ENCODE peak calls at places on chromosome 7, in nine cellular contexts. Y is SK-N-SH, D is Panc1, P is suprapubic skin, B is HCT116, U is transverse colon, K is endothelial cell of umbilical vein, S is K562, M is H1. I is an unnamed sample. For H3K4me1, the result is how much of the 10 kb centered on the place peaks cover.

GRCh38 chr7:77258593-77258992 is 59.0 kb upstream of the FGL2 start:
- DNase-seq in K (no peak), Y (no peak), B (no peak), M (no peak), D (no peak), P (no peak), S (no peak), U (no peak), I (no peak)

GRCh38 chr7:5424689-5425506 is 1.3 kb upstream of the TNRC18 start:
- DNase-seq in K (peak), M (no peak), U (peak), B (no peak), P (no peak), Y (no peak), D (no peak), S (peak), I (peak)

GRCh38 chr7:3200504-3200903 is 100.5 kb upstream of the SDK1 start:
- DNase-seq in K (peak), B (peak), U (peak), P (no peak), D (no peak), S (no peak), Y (peak), M (peak), I (peak)

GRCh38 chr7:8261711-8262695 is at the start of gene ICA1:
- DNase-seq in D (no peak), M (no peak), U (peak), P (peak), Y (peak), B (no peak), S (peak), K (peak), I (peak)

GRCh38 chr7:71594746-71595145 is 462.8 kb downstream of the GALNT17 start:
- DNase-seq in K (no peak), D (no peak), U (no peak), S (no peak), P (no peak), Y (no peak), B (no peak), M (no peak), I (no peak)

GRCh38 chr7:133753513-133753912 is 373.6 kb upstream of the LRGUK start:
- DNase-seq in K (no peak), U (no peak), Y (no peak), P (no peak), B (no peak), S (no peak), D (no peak), M (no peak), I (no peak)

GRCh38 chr7:1120791-1121190 is 32.9 kb downstream of the GPER1 start:
- DNase-seq in Y (no peak), B (no peak), U (no peak), D (no peak), P (no peak), K (no peak), S (no peak), M (no peak), I (no peak)

GRCh38 chr7:158495780-158496179 is 91.8 kb downstream of the PTPRN2 start:
- DNase-seq in D (no peak), S (no peak), B (peak), Y (peak), P (no peak), M (peak), U (peak), K (no peak), I (no peak)

GRCh38 chr7:42380411-42380810 is 143.4 kb upstream of the GLI3 start:
- DNase-seq in B (no peak), M (no peak), K (no peak), D (no peak), P (no peak), U (no peak), Y (no peak), S (no peak), I (no peak)

GRCh38 chr7:77475181-77475580 is 59.0 kb upstream of the GSAP start:
- DNase-seq in M (no peak), K (peak), S (no peak), P (no peak), U (no peak), D (no peak), B (no peak), Y (no peak), I (no peak)

GRCh38 chr7:99368750-99369389 is 5.7 kb upstream of the ARPC1B start:
- DNase-seq in Y (no peak), M (no peak), B (no peak), K (no peak), S (no peak), P (no peak), D (no peak), U (no peak), I (no peak)

GRCh38 chr7:33261585-33261984 is 132.2 kb downstream of the BBS9 start:
- DNase-seq in U (no peak), K (no peak), D (no peak), M (no peak), S (no peak), Y (no peak), B (no peak), P (no peak), I (no peak)

GRCh38 chr7:935321-936130 is 19.0 kb downstream of the ADAP1 start:
- DNase-seq in B (no peak), Y (no peak), M (no peak), S (no peak), D (no peak), K (no peak), U (peak), P (peak), I (peak)

GRCh38 chr7:1719913-1720312 is 49.8 kb downstream of the ELFN1 start:
- DNase-seq in M (no peak), S (no peak), Y (no peak), P (no peak), D (no peak), B (no peak), U (no peak), K (no peak), I (no peak)

GRCh38 chr7:4837814-4838625 is 23.8 kb downstream of the PAPOLB start:
- DNase-seq in M (no peak), S (no peak), Y (peak), K (no peak), U (no peak), B (no peak), P (peak), D (no peak), I (peak)

GRCh38 chr7:41788556-41788955 is 85.7 kb upstream of the INHBA start:
- DNase-seq in S (no peak), Y (no peak), P (no peak), M (no peak), U (no peak), B (no peak), D (no peak), K (no peak), I (no peak)

GRCh38 chr7:44288811-44289340 is 36.5 kb downstream of the CAMK2B start:
- DNase-seq in B (no peak), M (no peak), K (no peak), P (peak), S (no peak), D (no peak), U (peak), Y (peak), I (peak)

GRCh38 chr7:154953006-154953684 is 49.8 kb downstream of the PAXIP1 start:
- DNase-seq in Y (peak), S (peak), P (no peak), B (peak), U (peak), M (peak), D (peak), K (peak), I (no peak)

GRCh38 chr7:133081605-133082389 is at the start of gene CHCHD3:
- DNase-seq in S (peak), P (peak), M (peak), U (peak), K (peak), B (peak), D (peak), Y (peak), I (peak)

GRCh38 chr7:112257073-112257472 is 50.6 kb downstream of the ZNF277 start:
- DNase-seq in U (no peak), P (no peak), B (no peak), S (no peak), D (no peak), M (no peak), Y (no peak), K (no peak), I (no peak)
- H3K4me1 ChIP-seq in U (under half), P (under half), B (under half), S (under half), D (under half), M (under half), Y (under half), K (under half), I (under half)

DNA sequence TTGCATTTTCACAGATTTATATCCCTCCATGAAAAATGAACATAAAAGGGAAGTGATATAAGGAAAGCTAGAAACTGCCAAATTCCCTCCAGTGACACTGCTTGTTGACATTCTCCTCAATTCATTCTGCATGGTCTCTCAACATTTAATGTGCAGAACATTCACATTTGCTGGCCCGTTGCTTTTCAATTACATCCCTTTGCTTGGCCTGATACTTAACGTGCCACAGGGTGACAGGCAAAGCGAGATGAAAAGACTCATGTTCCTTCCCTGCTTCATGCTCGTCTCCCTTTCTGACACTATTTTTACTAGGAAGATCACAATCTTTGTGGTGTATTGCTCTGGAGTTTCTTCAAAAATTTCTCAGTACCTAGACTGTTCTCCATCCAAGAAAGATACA is 1019.7 kb upstream of the LRRN3 start:
- DNase-seq in B (no peak), D (no peak), Y (no peak), P (no peak), K (no peak), U (no peak), S (no peak), M (no peak), I (no peak)
- TF ChIP-seq POLR2AphosphoS5 in B (no peak), D (no peak), Y (no peak), P (no peak), K (no peak), U (no peak), S (no peak), M (no peak), I (no peak)

GRCh38 chr7:30254248-30254647 is 30.1 kb upstream of the ZNRF2 start:
- DNase-seq in S (no peak), M (no peak), Y (no peak), U (no peak), B (no peak), P (no peak), D (no peak), K (no peak), I (no peak)

GRCh38 chr7:30255096-30255769 is 29.2 kb upstream of the ZNRF2 start:
- DNase-seq in K (no peak), P (no peak), B (no peak), U (no peak), S (no peak), M (no peak), D (no peak), Y (no peak), I (no peak)

GRCh38 chr7:30253796-30254165 is 30.6 kb upstream of the ZNRF2 start:
- DNase-seq in M (no peak), P (no peak), K (no peak), U (no peak), D (no peak), S (no peak), Y (no peak), B (no peak), I (no peak)

GRCh38 chr7:30252885-30253795 is 31.3 kb upstream of the ZNRF2 start:
- DNase-seq in Y (no peak), B (no peak), P (no peak), D (no peak), K (peak), S (no peak), U (peak), M (no peak), I (peak)

DNA sequence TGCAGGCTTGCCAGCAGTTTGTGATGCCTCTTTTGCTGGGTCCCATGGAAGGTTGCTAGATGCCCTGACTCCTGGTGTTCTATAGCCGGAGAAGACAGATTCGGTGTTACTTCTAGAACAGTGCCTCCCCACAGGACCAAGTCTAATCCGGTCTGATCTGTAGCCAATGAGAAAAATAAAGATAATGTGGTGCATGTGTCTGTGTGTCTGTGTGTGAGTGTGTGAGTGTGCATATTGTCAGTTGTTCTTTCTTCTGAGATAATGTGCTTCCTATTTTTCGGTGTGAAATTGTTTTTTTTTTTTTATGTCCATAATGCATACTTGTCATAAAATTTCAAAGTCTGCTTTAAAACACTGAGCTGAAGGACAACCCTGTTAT is 29.7 kb upstream of the ZNRF2 start:
- DNase-seq in P (no peak), Y (no peak), M (no peak), U (peak), B (no peak), K (no peak), D (no peak), S (no peak), I (no peak)
- H3K27ac ChIP-seq in P (no peak), Y (no peak), M (no peak), U (peak), B (no peak), K (no peak), D (no peak), S (no peak), I (no peak)

GRCh38 chr7:105026750-105027149 is 12.7 kb downstream of the KMT2E start:
- DNase-seq in M (no peak), D (no peak), B (no peak), U (no peak), S (no peak), Y (no peak), P (no peak), K (no peak), I (no peak)
- H3K4me1 ChIP-seq in M (under half), D (under half), B (under half), U (under half), S (under half), Y (under half), P (half or more), K (under half), I (half or more)

DNA sequence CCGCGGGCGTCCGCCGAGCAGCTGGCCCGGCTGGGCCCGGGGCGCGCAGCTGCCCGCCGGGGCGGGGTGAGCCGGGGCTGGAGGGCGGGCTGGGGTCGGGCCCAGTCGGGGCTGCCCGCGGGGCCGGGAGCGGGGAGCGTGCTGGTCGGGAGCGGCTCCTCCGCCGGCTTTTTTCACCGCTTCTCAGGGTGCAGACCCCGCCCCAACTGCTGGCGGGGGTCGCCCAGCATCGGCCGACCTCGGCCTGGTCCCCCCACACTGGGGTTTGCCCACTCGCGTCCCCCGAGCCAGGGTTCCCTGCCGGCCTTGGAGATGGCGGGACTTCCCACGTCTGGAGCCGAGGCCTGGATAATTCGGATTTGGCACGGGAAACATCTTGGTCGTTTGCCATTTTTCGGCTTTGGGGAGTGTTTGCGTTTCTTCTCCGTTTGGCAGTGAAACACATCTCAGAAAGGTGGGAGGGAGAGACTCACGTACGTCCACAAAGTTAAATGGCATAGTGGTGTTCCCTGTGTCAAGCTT is 432 bp downstream of the TMEM248 start:
- DNase-seq in D (no peak), B (no peak), Y (peak), M (no peak), K (no peak), S (peak), U (peak), P (peak), I (peak)
- TF ChIP-seq POLR2AphosphoS5 in D (no peak), B (no peak), Y (no peak), M (no peak), K (no peak), S (no peak), U (no peak), P (no peak), I (no peak)

GRCh38 chr7:20220293-20220755 is 3.1 kb upstream of the MACC1 start:
- DNase-seq in D (no peak), P (no peak), S (no peak), B (no peak), M (no peak), Y (no peak), U (no peak), K (no peak), I (no peak)

GRCh38 chr7:20218261-20218660 is 1.1 kb upstream of the MACC1 start:
- DNase-seq in M (no peak), K (no peak), B (no peak), P (no peak), Y (no peak), U (no peak), D (no peak), S (no peak), I (no peak)

GRCh38 chr7:20219446-20220292 is 2.5 kb upstream of the MACC1 start:
- DNase-seq in P (peak), Y (no peak), S (peak), M (no peak), U (peak), K (peak), D (no peak), B (no peak), I (peak)

GRCh38 chr7:20217193-20217948 is at the start of gene MACC1:
- DNase-seq in P (no peak), D (no peak), S (peak), Y (no peak), M (peak), B (peak), K (no peak), U (peak), I (no peak)

GRCh38 chr7:20219062-20219445 is 1.9 kb upstream of the MACC1 start:
- DNase-seq in K (no peak), S (no peak), B (no peak), U (no peak), Y (no peak), M (no peak), D (no peak), P (no peak), I (no peak)
- H3K27ac ChIP-seq in K (peak), S (peak), B (no peak), U (peak), Y (no peak), M (no peak), D (no peak), P (no peak), I (peak)

GRCh38 chr7:106863216-106863997 is 1.7 kb upstream of the PIK3CG start:
- DNase-seq in K (no peak), U (no peak), M (no peak), P (peak), B (no peak), D (no peak), S (peak), Y (no peak), I (no peak)

GRCh38 chr7:106867641-106868351 is 2.7 kb downstream of the PIK3CG start:
- DNase-seq in K (no peak), P (no peak), S (no peak), U (no peak), M (no peak), Y (no peak), D (no peak), B (no peak), I (no peak)

GRCh38 chr7:106866298-106867281 is 1.5 kb downstream of the PIK3CG start:
- DNase-seq in M (no peak), S (no peak), U (no peak), P (no peak), D (no peak), Y (no peak), K (peak), B (no peak), I (no peak)

GRCh38 chr7:106864298-106865081 is 592 bp upstream of the PIK3CG start:
- DNase-seq in P (no peak), M (no peak), D (no peak), Y (no peak), U (no peak), B (no peak), S (no peak), K (no peak), I (no peak)

DNA sequence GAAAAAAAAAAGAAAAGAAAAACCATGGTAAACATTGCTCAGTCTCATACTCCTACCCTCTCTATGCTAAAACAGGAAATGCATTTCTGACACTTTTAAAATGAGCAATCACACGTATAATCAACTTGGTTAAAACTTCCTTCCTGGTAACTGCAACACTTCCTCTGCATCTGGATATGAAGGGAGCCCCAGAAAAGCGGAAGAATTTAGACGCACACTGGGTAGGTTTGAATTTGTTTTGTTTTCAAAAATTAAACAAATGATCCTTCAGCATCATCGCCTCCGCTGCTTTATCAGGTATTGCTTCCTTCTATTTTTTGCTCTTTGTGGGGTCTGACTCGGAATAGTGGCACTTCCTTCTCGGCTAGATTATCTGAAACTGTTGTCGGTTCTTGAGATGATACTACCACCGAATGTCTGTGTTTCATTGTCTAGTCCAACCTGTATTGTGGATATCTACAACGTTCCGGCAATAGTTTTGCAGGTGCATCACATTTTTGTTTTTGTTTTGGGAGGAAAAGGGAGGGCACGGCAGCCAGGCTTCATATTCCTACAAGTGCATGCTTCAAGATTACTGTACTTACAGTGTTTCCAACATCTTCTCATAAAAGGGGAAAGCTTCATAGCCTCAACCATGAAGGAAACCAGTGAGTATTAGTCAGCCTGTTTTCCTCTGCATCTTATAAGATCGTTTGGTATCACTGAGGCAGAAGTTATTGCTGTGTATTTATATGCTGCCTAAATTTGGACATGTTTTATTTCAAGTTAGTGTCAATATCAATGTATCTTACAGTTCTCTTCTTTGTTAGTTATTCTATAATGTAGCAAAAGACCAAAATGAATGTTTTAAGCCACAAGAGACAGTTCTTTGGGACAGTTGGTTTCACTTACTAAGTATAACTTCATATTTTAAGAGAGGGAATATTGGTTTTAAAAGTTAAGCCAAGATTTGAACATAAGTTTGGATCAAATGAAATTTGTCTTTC is at the start of gene PIK3CG:
- DNase-seq in P (no peak), B (no peak), D (no peak), S (no peak), M (no peak), Y (no peak), U (no peak), K (peak), I (no peak)
- H3K4me1 ChIP-seq in P (under half), B (under half), D (under half), S (half or more), M (under half), Y (under half), U (under half), K (under half), I (under half)

I was measured in sigmoid colon.